ENCODE peak calls at places on chromosome 15, in five cellular contexts. Z is dorsolateral prefrontal cortex, F is transverse colon, E is endothelial cell, P is ovary. J is an unnamed sample.

GRCh38 chr15:36579792-36580431 is 486 bp downstream of the CDIN1 start:
- DNase-seq in Z (peak; percentile 22), F (peak; percentile 27), E (no peak), P (no peak), J (no peak)

GRCh38 chr15:45829336-45830153 is 194.7 kb downstream of the SQOR start:
- DNase-seq in P (no peak), E (no peak), Z (no peak), F (peak; percentile 46), J (no peak)

GRCh38 chr15:62896969-62897486 is 145.5 kb upstream of the TPM1 start:
- DNase-seq in F (peak; percentile 83), E (no peak), P (peak; percentile 91), Z (peak; percentile 29), J (peak; percentile 96)

GRCh38 chr15:91228890-91229289 is 128.8 kb downstream of the SV2B start:
- DNase-seq in Z (no peak), F (no peak), P (no peak), E (no peak), J (no peak)

GRCh38 chr15:27690290-27690689 is 408.8 kb downstream of the OCA2 start:
- DNase-seq in Z (no peak), F (no peak), P (no peak), E (no peak), J (no peak)

GRCh38 chr15:58957101-58957973 is 23.9 kb upstream of the SLTM start:
- DNase-seq in P (no peak), F (peak; percentile 48), E (peak; percentile 63), Z (no peak), J (no peak)

GRCh38 chr15:66389859-66390382 is 3.2 kb downstream of the MAP2K1 start:
- DNase-seq in E (no peak), P (no peak), Z (no peak), F (no peak), J (no peak)

GRCh38 chr15:51144021-51144532 is 49.4 kb upstream of the TNFAIP8L3 start:
- DNase-seq in P (no peak), F (no peak), E (no peak), Z (no peak), J (no peak)

GRCh38 chr15:46703871-46704637 is 1013.3 kb upstream of the SEMA6D start:
- DNase-seq in E (no peak), F (no peak), Z (no peak), P (no peak), J (no peak)

GRCh38 chr15:43091859-43092258 is 14.0 kb downstream of the UBR1 start:
- DNase-seq in P (no peak), F (no peak), E (no peak), Z (no peak), J (no peak)

GRCh38 chr15:43105077-43105769 is 615 bp downstream of the UBR1 start:
- DNase-seq in F (peak; percentile 33), P (no peak), E (peak; percentile 8), Z (no peak), J (no peak)

GRCh38 chr15:39154136-39154770 is 426.6 kb upstream of the THBS1 start:
- DNase-seq in Z (no peak), E (no peak), F (peak; percentile 27), P (no peak), J (no peak)

GRCh38 chr15:62462721-62463120 is 297.6 kb upstream of the C2CD4B start:
- DNase-seq in E (no peak), F (no peak), Z (no peak), P (no peak), J (no peak)

GRCh38 chr15:79811406-79812405 is 85.1 kb downstream of the MTHFS start:
- DNase-seq in E (no peak), F (peak; percentile 14), P (peak; percentile 85), Z (no peak), J (no peak)

GRCh38 chr15:46222861-46223260 is 588.0 kb downstream of the SQOR start:
- DNase-seq in Z (no peak), E (no peak), P (no peak), F (no peak), J (no peak)

GRCh38 chr15:25775317-25775912 is 87.7 kb downstream of the ATP10A start:
- DNase-seq in Z (no peak), P (no peak), E (no peak), F (peak; percentile 26), J (no peak)

GRCh38 chr15:77033729-77034619 is 36.9 kb downstream of the TSPAN3 start:
- DNase-seq in P (no peak), E (peak; percentile 3), F (peak; percentile 8), Z (no peak), J (peak; percentile 87)

GRCh38 chr15:72155021-72155621 is 36.9 kb downstream of the SENP8 start:
- DNase-seq in Z (peak; percentile 58), P (peak; percentile 58), E (no peak), F (peak; percentile 86), J (no peak)

GRCh38 chr15:23074684-23075083 is 35.3 kb upstream of the TUBGCP5 start:
- DNase-seq in P (no peak), F (no peak), E (no peak), Z (no peak), J (no peak)

GRCh38 chr15:45333550-45333949 is 44.8 kb downstream of the GATM start:
- DNase-seq in E (no peak), F (peak; percentile 34), P (peak; percentile 39), Z (no peak), J (no peak)

GRCh38 chr15:35764661-35765519 is 218.9 kb upstream of the DPH6 start:
- DNase-seq in P (no peak), E (no peak), F (no peak), Z (no peak), J (no peak)

GRCh38 chr15:41966920-41967465 is 5.4 kb downstream of the EHD4 start:
- DNase-seq in F (peak; percentile 6), P (no peak), E (no peak), Z (no peak), J (no peak)

GRCh38 chr15:55741592-55742497 is 1.1 kb downstream of the PRTG start:
- DNase-seq in F (no peak), P (peak; percentile 54), E (peak; percentile 33), Z (no peak), J (no peak)

GRCh38 chr15:86362556-86362955 is 282.9 kb downstream of the AGBL1 start:
- DNase-seq in E (no peak), Z (no peak), P (no peak), F (no peak), J (no peak)

GRCh38 chr15:51647128-51647562 is 24.6 kb upstream of the DMXL2 start:
- DNase-seq in E (no peak), P (no peak), F (peak; percentile 56), Z (no peak), J (no peak)

GRCh38 chr15:60661075-60661645 is 182.2 kb upstream of the ICE2 start:
- DNase-seq in Z (no peak), F (no peak), P (no peak), E (no peak), J (no peak)

GRCh38 chr15:57364282-57365007 is 11.9 kb upstream of the CGNL1 start:
- DNase-seq in F (no peak), Z (no peak), P (no peak), E (peak; percentile 42), J (no peak)
- TF ChIP-seq CTCF in F (no peak), Z (no peak), P (no peak), E (no peak), J (peak; percentile 64)

GRCh38 chr15:54277834-54278233 is 299.6 kb downstream of the UNC13C start:
- DNase-seq in F (no peak), P (no peak), E (no peak), Z (no peak), J (no peak)

DNA sequence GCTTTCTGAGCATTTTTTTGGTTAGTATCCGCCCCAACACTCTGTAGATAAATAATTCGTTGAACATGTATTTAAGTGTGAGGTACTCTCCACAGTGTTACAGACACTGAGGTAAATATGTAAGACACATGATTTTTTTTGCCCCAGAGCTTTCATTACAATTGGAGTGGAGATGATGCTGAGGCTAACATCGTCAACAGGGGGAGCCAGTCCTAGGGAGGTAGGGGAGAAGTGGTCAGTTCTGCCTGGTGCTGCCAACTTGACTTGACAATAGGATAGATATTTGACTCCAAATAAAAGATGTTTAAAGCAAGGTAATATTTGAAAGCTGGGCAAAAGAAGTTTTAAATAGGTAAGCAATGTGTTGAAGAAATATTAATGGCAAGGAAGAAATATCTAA is 295.7 kb downstream of the UNC13C start:
- DNase-seq in F (no peak), E (peak; percentile 8), P (no peak), Z (no peak), J (no peak)
- TF ChIP-seq CTCF in F (no peak), E (peak; percentile 23), P (no peak), Z (no peak), J (peak; percentile 20)

DNA sequence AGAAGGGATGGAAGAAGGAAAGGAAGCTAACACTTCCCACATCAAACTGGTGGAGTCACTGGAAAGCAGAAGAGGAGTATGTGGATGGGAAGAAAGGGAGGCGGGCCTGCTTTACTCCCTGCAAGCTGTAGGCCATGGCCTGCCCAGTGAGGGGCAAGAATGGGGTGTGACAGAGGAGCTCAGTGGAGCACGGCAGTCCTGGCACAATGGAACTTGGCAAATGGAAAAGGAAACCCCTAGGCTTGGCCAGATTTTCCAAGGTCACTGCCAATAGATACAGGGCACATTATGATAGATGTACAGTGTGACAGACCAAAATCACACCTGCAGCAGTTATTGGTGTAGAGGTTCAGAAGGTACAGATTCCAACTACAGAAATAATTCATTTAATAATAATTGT is 111.6 kb downstream of the ALDH1A2 start:
- DNase-seq in F (no peak), Z (no peak), P (no peak), E (no peak), J (no peak)
- TF ChIP-seq CTCF in F (no peak), Z (no peak), P (no peak), E (no peak), J (no peak)

GRCh38 chr15:37819191-37819590 is 115.2 kb upstream of the TMCO5A start:
- DNase-seq in F (no peak), P (no peak), E (no peak), Z (no peak), J (no peak)

GRCh38 chr15:37820380-37821128 is 113.9 kb upstream of the TMCO5A start:
- DNase-seq in P (no peak), E (no peak), Z (no peak), F (no peak), J (no peak)

GRCh38 chr15:37823601-37824275 is 110.7 kb upstream of the TMCO5A start:
- DNase-seq in P (no peak), Z (no peak), F (no peak), E (no peak), J (no peak)

GRCh38 chr15:37824717-37825382 is 109.6 kb upstream of the TMCO5A start:
- DNase-seq in F (no peak), Z (no peak), P (no peak), E (no peak), J (no peak)
- TF ChIP-seq CTCF in F (no peak), Z (no peak), P (no peak), E (no peak), J (no peak)

J was measured in chondrocyte.